ENCODE peak calls at places on chromosomes 13 and 19, in six cellular contexts. Z is naive thymus-derived CD8-positive, alpha-beta T cell; F is MG63; W is activated CD4-positive, alpha-beta T cell treated with anti-CD3 and anti-CD28 coated beads for 24 hours; V is NCI-H748 treated with DMSO at 0.1 percent for 48 hours; Q is mucosa of descending colon. K is an unnamed sample.

GRCh38 chr13:24381539-24382265 is 72.3 kb downstream of the C1QTNF9 start:
- DNase-seq in Z (no peak), F (peak; percentile 87), W (no peak), V (no peak), Q (no peak), K (no peak)

GRCh38 chr13:21360463-21360862 is 98.6 kb downstream of the ZDHHC20 start:
- DNase-seq in Z (no peak), F (no peak), W (no peak), V (no peak), Q (no peak), K (no peak)

GRCh38 chr13:78881746-78882145 is 222.8 kb upstream of the OBI1 start:
- DNase-seq in Z (no peak), F (no peak), W (no peak), V (peak; percentile 98), Q (no peak), K (no peak)

GRCh38 chr13:112814905-112815585 is 125.2 kb downstream of the ATP11A start:
- DNase-seq in Z (no peak), F (peak; percentile 22), W (no peak), V (no peak), Q (no peak), K (no peak)

GRCh38 chr19:39139305-39140194 is 14.0 kb downstream of the PAK4 start:
- DNase-seq in Z (no peak), F (no peak), W (no peak), V (no peak), Q (no peak), K (no peak)

GRCh38 chr13:99686157-99686572 is 184.9 kb downstream of the TM9SF2 start:
- DNase-seq in Z (no peak), F (peak; percentile 35), W (no peak), V (no peak), Q (peak; percentile 73), K (no peak)

GRCh38 chr13:94369862-94370491 is 109.5 kb downstream of the DCT start:
- DNase-seq in Z (no peak), F (peak; percentile 46), W (no peak), V (no peak), Q (no peak), K (no peak)

GRCh38 chr13:93304868-93305613 is 78.4 kb downstream of the GPC6 start:
- DNase-seq in Z (no peak), F (no peak), W (no peak), V (no peak), Q (no peak), K (no peak)

K was measured in AG04449.